ENCODE peak calls at places on chromosome 5, in eight cellular contexts. F, S, A, V, Z, D, X and R are unnamed samples.

GRCh38 chr5:83721878-83722779 is 1.5 kb upstream of the HAPLN1 start:
- DNase-seq in F (peak), S (peak), A (peak), V (peak), Z (peak), D (peak), X (peak), R (peak)

GRCh38 chr5:175697846-175698245 is 40.0 kb downstream of the HRH2 start:
- DNase-seq in F (no peak), S (peak), A (no peak), V (no peak), Z (no peak), D (no peak), X (no peak), R (no peak)

GRCh38 chr5:131976414-131977211 is 31.1 kb upstream of the MEIKIN start:
- DNase-seq in F (no peak), S (peak), A (no peak), V (no peak), Z (no peak), D (no peak), X (no peak), R (no peak)

GRCh38 chr5:181064987-181065386 is 24.9 kb downstream of the BTNL9 start:
- DNase-seq in F (no peak), S (no peak), A (no peak), V (no peak), Z (no peak), D (no peak), X (no peak), R (no peak)

GRCh38 chr5:14173419-14174234 is 30.5 kb downstream of the TRIO start:
- DNase-seq in F (no peak), S (no peak), A (no peak), V (peak), Z (no peak), D (no peak), X (peak), R (no peak)

GRCh38 chr5:112208699-112209615 is 210.1 kb downstream of the EPB41L4A start:
- DNase-seq in F (no peak), S (no peak), A (no peak), V (no peak), Z (no peak), D (no peak), X (peak), R (no peak)

GRCh38 chr5:173663810-173664526 is 47.5 kb upstream of the BOD1 start:
- DNase-seq in F (peak), S (peak), A (no peak), V (no peak), Z (peak), D (peak), X (no peak), R (no peak)

GRCh38 chr5:180636403-180637075 is 12.9 kb downstream of the FLT4 start:
- DNase-seq in F (no peak), S (peak), A (no peak), V (no peak), Z (no peak), D (peak), X (no peak), R (peak)

GRCh38 chr5:19322716-19323485 is 665.1 kb downstream of the CDH18 start:
- DNase-seq in F (no peak), S (no peak), A (peak), V (no peak), Z (no peak), D (no peak), X (no peak), R (no peak)

GRCh38 chr5:140058212-140058932 is 15.3 kb upstream of the NRG2 start:
- DNase-seq in F (no peak), S (no peak), A (no peak), V (no peak), Z (no peak), D (no peak), X (no peak), R (no peak)

GRCh38 chr5:35919191-35919590 is 19.2 kb downstream of the CAPSL start:
- DNase-seq in F (peak), S (no peak), A (no peak), V (peak), Z (no peak), D (no peak), X (no peak), R (no peak)

GRCh38 chr5:6359941-6360683 is 18.2 kb downstream of the MED10 start:
- DNase-seq in F (no peak), S (no peak), A (peak), V (no peak), Z (no peak), D (no peak), X (no peak), R (no peak)

GRCh38 chr5:33409435-33410146 is 31.2 kb upstream of the TARS1 start:
- DNase-seq in F (peak), S (no peak), A (no peak), V (peak), Z (no peak), D (no peak), X (no peak), R (peak)

GRCh38 chr5:6581559-6582426 is 51.1 kb downstream of the NSUN2 start:
- DNase-seq in F (peak), S (no peak), A (no peak), V (no peak), Z (no peak), D (no peak), X (no peak), R (no peak)

GRCh38 chr5:87399720-87400119 is 13.0 kb downstream of the CCNH start:
- DNase-seq in F (no peak), S (no peak), A (no peak), V (no peak), Z (no peak), D (no peak), X (no peak), R (no peak)

GRCh38 chr5:141402553-141403328 is at the start of gene PCDHGA9:
- DNase-seq in F (peak), S (peak), A (peak), V (peak), Z (no peak), D (no peak), X (peak), R (no peak)
- TF ChIP-seq CTCF in F (peak), S (no peak), A (peak), V (peak), Z (peak), D (no peak), X (peak), R (no peak)

GRCh38 chr5:3024541-3024940 is 273.1 kb upstream of the IRX2 start:
- DNase-seq in F (no peak), S (no peak), A (no peak), V (no peak), Z (no peak), D (no peak), X (no peak), R (no peak)

GRCh38 chr5:3025392-3025791 is 273.9 kb upstream of the IRX2 start:
- DNase-seq in F (no peak), S (no peak), A (no peak), V (no peak), Z (no peak), D (no peak), X (no peak), R (no peak)

GRCh38 chr5:3023678-3024077 is 272.2 kb upstream of the IRX2 start:
- DNase-seq in F (no peak), S (no peak), A (no peak), V (no peak), Z (no peak), D (no peak), X (no peak), R (no peak)

GRCh38 chr5:3024976-3025375 is 273.5 kb upstream of the IRX2 start:
- DNase-seq in F (no peak), S (no peak), A (no peak), V (no peak), Z (no peak), D (no peak), X (no peak), R (no peak)

GRCh38 chr5:3024126-3024525 is 272.6 kb upstream of the IRX2 start:
- DNase-seq in F (no peak), S (no peak), A (no peak), V (no peak), Z (no peak), D (no peak), X (no peak), R (no peak)
- TF ChIP-seq CTCF in F (no peak), S (no peak), A (no peak), V (no peak), Z (no peak), D (no peak), X (no peak), R (no peak)

DNA sequence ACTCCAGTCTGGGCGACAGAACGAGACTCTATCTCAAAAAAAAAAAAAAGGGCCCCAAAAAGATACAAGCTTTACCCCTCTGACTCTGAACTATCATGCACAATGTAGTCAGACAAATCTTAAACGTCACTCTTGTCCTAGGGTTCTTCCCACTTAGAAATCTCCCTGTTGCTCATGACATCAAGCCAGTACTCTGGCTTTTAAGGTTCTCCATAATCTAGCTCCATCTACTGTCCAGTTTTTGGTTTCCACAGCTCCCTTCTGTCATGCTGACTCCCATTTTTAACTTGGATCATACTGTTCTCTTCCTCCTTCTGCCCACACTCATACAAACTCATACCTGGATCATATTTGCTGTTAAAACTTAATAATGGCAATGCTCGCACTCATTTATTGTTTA is 156.7 kb upstream of the TLX3 start:
- DNase-seq in F (peak), S (no peak), A (no peak), V (peak), Z (no peak), D (no peak), X (peak), R (no peak)
- TF ChIP-seq CTCF in F (peak), S (no peak), A (no peak), V (peak), Z (peak), D (no peak), X (peak), R (no peak)

DNA sequence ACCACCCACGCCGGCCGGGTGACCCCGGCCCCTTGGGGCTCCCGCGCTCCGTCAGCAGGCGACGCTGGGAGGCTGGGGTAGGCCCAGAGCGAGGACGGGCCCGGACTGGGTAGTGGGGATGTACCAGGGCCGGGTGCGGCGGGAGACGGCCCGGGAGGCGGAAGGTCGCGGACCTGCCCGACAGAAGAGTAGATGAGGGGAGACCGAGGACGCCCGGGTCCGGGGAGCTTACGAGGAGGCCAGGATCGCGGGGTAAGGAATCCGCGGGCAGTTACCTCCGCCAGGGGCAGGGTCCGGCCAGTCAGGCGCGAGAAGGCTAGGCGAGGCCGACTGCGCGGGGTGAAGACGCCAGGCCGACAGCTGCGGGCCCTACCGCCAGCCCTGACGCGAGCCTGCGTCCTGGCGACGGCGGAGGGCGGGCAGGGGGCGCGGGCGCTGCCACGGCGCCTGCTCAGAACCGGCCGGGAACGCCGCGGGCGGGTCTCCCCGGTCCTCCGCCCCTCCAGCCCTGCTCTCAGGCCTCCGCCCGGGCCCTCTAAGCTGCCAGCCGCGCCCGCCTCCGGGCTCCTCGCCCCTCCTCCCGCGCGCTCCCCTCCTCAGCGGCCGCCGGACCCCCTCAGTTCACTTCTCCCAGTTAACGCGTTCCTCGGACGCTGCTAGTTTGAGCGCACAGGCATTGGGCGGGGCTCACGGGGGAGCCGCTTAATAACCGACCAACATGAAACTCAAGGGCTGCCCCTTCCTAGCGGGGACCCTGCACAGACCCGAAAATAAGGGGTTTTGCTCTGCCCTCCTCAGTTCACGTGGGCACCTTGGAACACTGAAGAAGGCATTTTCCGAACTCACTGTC is at the start of gene CPLANE1:
- DNase-seq in F (peak), S (peak), A (peak), V (peak), Z (peak), D (peak), X (peak), R (peak)
- TF ChIP-seq CTCF in F (peak), S (no peak), A (peak), V (no peak), Z (no peak), D (no peak), X (no peak), R (no peak)

GRCh38 chr5:134409321-134409720 is 2.4 kb downstream of the CDKN2AIPNL start:
- DNase-seq in F (no peak), S (no peak), A (no peak), V (no peak), Z (no peak), D (no peak), X (no peak), R (no peak)

GRCh38 chr5:134410822-134411221 is 859 bp downstream of the CDKN2AIPNL start:
- DNase-seq in F (no peak), S (no peak), A (no peak), V (no peak), Z (no peak), D (no peak), X (no peak), R (no peak)

GRCh38 chr5:134411228-134411545 is 494 bp downstream of the CDKN2AIPNL start:
- DNase-seq in F (no peak), S (no peak), A (no peak), V (no peak), Z (no peak), D (no peak), X (no peak), R (no peak)

GRCh38 chr5:134413046-134413445 is 1.4 kb upstream of the CDKN2AIPNL start:
- DNase-seq in F (no peak), S (no peak), A (no peak), V (no peak), Z (no peak), D (no peak), X (no peak), R (no peak)

DNA sequence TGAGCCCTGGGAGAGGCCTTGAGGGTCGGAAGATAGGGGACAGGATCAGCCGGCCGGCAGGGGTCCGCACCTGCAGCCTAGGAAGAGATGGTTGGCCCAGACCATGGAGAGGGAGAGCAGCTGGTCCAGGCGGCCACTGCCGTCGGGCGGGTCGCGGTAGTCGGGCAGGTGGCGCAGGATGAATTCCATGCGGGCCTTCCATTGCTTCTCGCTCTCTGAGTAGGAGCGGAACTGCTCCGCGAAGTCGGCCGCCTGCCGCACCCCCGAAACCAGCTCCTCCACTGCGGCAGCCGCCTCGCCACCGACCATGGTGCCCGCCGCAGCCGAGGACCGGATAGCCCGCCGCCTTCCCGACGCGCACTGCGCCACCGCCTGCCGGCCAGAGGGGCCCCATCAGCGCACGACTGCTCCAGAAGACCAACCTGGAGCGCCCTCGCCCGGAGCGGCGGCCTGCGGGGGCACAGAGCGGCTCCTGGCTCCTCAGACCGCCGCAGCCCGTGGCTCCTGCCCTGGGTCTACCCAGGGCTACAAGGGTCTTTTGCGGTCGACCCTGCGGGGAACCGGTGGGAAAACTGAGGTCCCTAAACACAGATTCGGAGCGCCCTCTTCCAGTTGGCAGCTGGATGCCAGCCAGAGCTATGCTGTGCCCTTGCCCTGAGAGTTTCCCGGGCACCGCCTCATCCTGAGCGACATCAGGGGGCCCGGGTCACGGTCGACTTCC is at the start of gene CDKN2AIPNL:
- DNase-seq in F (peak), S (peak), A (peak), V (peak), Z (peak), D (peak), X (peak), R (peak)
- TF ChIP-seq CTCF in F (peak), S (peak), A (peak), V (peak), Z (peak), D (peak), X (peak), R (peak)